ENCODE peak calls at places on chromosomes 1 and 21, in nine cellular contexts. Y is WERI-Rb-1, X is thoracic aorta, V is cardiac muscle cell, Q is RWPE1, H is suprapubic skin, Z is H9, W is heart left ventricle, G is astrocyte. P is an unnamed sample.

GRCh38 chr1:70874063-70874462 is 173.6 kb downstream of the PTGER3 start:
- DNase-seq in Y (no peak), X (no peak), V (no peak), Q (no peak), H (no peak), Z (no peak), W (peak), G (no peak), P (no peak)

GRCh38 chr1:47572731-47573505 is 135.1 kb downstream of the FOXD2 start:
- DNase-seq in Y (no peak), X (no peak), V (peak), Q (no peak), H (no peak), Z (peak), W (no peak), G (peak), P (no peak)

GRCh38 chr1:193325042-193325441 is 138.6 kb upstream of the B3GALT2 start:
- DNase-seq in Y (no peak), X (no peak), V (no peak), Q (no peak), H (no peak), Z (no peak), W (no peak), G (no peak), P (no peak)

GRCh38 chr1:224054611-224055010 is 59.3 kb upstream of the FBXO28 start:
- DNase-seq in Y (no peak), X (no peak), V (no peak), Q (no peak), H (no peak), Z (no peak), W (no peak), G (no peak), P (no peak)

GRCh38 chr1:31431351-31431750 is 18.3 kb downstream of the SERINC2 start:
- DNase-seq in Y (no peak), X (no peak), V (no peak), Q (no peak), H (peak), Z (no peak), W (no peak), G (no peak), P (no peak)

GRCh38 chr1:85224734-85225623 is 24.2 kb upstream of the SYDE2 start:
- DNase-seq in Y (peak), X (no peak), V (peak), Q (no peak), H (no peak), Z (peak), W (peak), G (no peak), P (no peak)

GRCh38 chr21:38945536-38946245 is 140.0 kb downstream of the ETS2 start:
- DNase-seq in Y (no peak), X (no peak), V (no peak), Q (no peak), H (no peak), Z (peak), W (no peak), G (peak), P (no peak)

GRCh38 chr1:41862411-41863221 is 56.1 kb downstream of the HIVEP3 start:
- DNase-seq in Y (peak), X (no peak), V (no peak), Q (peak), H (no peak), Z (no peak), W (no peak), G (peak), P (no peak)

GRCh38 chr1:150365945-150366344 is 2.0 kb downstream of the RPRD2 start:
- DNase-seq in Y (no peak), X (no peak), V (no peak), Q (no peak), H (no peak), Z (no peak), W (no peak), G (no peak), P (no peak)
- H3K27ac ChIP-seq in Y (peak), X (peak), V (no peak), Q (peak), H (peak), Z (no peak), W (peak), G (peak), P (peak)

DNA sequence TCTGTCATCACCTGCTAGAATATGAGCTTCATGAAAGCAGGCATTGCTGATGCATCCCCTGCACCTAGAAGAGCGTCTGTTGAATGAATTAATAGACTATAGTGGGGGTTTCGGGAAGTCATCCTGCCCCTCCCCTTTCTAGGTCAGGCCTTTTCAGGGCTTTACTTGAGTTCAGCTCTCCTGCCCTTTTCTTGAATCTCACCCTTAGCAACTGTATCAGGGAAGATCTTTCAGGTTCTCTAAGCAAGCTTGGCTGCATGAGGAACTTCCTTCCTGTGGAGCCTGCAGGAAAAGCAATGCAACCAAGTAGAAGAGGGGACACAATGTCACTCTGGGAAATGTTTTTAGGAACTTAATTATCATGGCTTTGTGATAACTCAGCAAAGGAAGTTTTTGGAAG is 27.2 kb upstream of the KIAA0040 start:
- DNase-seq in Y (no peak), X (no peak), V (no peak), Q (no peak), H (no peak), Z (no peak), W (no peak), G (no peak), P (no peak)
- H3K27ac ChIP-seq in Y (no peak), X (no peak), V (no peak), Q (no peak), H (no peak), Z (no peak), W (no peak), G (no peak), P (no peak)

GRCh38 chr1:18955442-18956188 is 861 bp downstream of the IFFO2 start:
- DNase-seq in Y (peak), X (no peak), V (peak), Q (peak), H (no peak), Z (peak), W (peak), G (no peak), P (no peak)

GRCh38 chr1:18953656-18954259 is 2.7 kb downstream of the IFFO2 start:
- DNase-seq in Y (no peak), X (no peak), V (no peak), Q (peak), H (no peak), Z (no peak), W (no peak), G (no peak), P (no peak)

GRCh38 chr1:18956189-18957135 is at the start of gene IFFO2:
- DNase-seq in Y (peak), X (peak), V (peak), Q (peak), H (peak), Z (peak), W (peak), G (peak), P (peak)

GRCh38 chr1:18954270-18955071 is 2.0 kb downstream of the IFFO2 start:
- DNase-seq in Y (no peak), X (no peak), V (no peak), Q (peak), H (no peak), Z (no peak), W (no peak), G (no peak), P (no peak)

GRCh38 chr1:18955116-18955441 is 1.4 kb downstream of the IFFO2 start:
- DNase-seq in Y (no peak), X (no peak), V (no peak), Q (no peak), H (no peak), Z (no peak), W (no peak), G (no peak), P (no peak)
- H3K27ac ChIP-seq in Y (no peak), X (peak), V (no peak), Q (peak), H (peak), Z (no peak), W (peak), G (peak), P (peak)

DNA sequence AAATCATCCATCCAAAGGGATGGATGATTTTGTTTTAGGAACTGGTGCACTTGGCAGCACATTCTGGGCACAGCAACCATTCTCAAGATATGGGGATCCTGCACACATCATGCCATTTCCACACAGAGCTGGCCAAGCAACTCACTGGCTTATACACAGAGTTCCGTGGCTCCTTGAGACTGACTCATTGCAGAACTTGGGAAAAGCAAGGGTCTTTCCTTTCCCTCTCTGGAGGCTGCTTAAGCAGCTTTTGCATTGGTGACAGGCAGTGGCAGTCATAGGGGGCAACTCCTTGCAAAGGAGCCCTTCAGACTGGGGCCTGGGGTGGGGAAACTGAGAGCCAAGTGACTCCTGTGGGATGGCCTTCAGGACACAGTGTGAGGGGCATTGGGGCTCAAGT is 1.9 kb upstream of the MAD2L2 start:
- DNase-seq in Y (no peak), X (no peak), V (no peak), Q (no peak), H (no peak), Z (peak), W (no peak), G (no peak), P (no peak)
- H3K27ac ChIP-seq in Y (no peak), X (no peak), V (no peak), Q (no peak), H (no peak), Z (peak), W (no peak), G (no peak), P (no peak)

GRCh38 chr1:109361114-109361513 is 36.6 kb downstream of the SORT1 start:
- DNase-seq in Y (no peak), X (no peak), V (no peak), Q (no peak), H (no peak), Z (no peak), W (no peak), G (no peak), P (no peak)

GRCh38 chr1:109357673-109358072 is 40.0 kb downstream of the SORT1 start:
- DNase-seq in Y (no peak), X (no peak), V (no peak), Q (no peak), H (no peak), Z (no peak), W (no peak), G (no peak), P (no peak)

GRCh38 chr1:109356959-109357358 is 40.8 kb downstream of the SORT1 start:
- DNase-seq in Y (no peak), X (no peak), V (no peak), Q (no peak), H (no peak), Z (no peak), W (no peak), G (no peak), P (no peak)

GRCh38 chr1:109365642-109366204 is 32.0 kb downstream of the SORT1 start:
- DNase-seq in Y (no peak), X (no peak), V (no peak), Q (no peak), H (no peak), Z (no peak), W (no peak), G (no peak), P (no peak)

GRCh38 chr1:109361649-109362048 is 36.1 kb downstream of the SORT1 start:
- DNase-seq in Y (no peak), X (no peak), V (no peak), Q (no peak), H (no peak), Z (no peak), W (no peak), G (peak), P (no peak)
- H3K27ac ChIP-seq in Y (no peak), X (peak), V (no peak), Q (no peak), H (no peak), Z (no peak), W (no peak), G (no peak), P (no peak)